ENCODE peak calls at places on chromosome 3, in five cellular contexts. P is Panc1; E is activated CD8-positive, alpha-beta memory T cell treated with anti-CD3 and anti-CD28 coated beads, Interleukin-2, amount 10 ng/mL, durations not matched to agents 7 days and 5 days; K is stimulated activated naive B cell treated with anti-CD40 and anti-IgM and Interleukin-4, amounts not matched to agents 10 μg/mL and 1 μg/mL and 100 μg/mL, for 72 hours; W is stimulated activated naive CD8-positive, alpha-beta T cell treated with anti-CD3 and anti-CD28 coated beads, Interleukin-15, amount 100 ng/mL, for 72 hours. A is an unnamed sample.

GRCh38 chr3:53174346-53175250 is 13.6 kb downstream of the PRKCD start:
- ATAC-seq in P (no peak), E (no peak), K (no peak), W (no peak), A (no peak)

GRCh38 chr3:39189648-39190269 is 2.6 kb downstream of the XIRP1 start:
- ATAC-seq in P (peak), E (peak), K (peak), W (no peak), A (peak)

GRCh38 chr3:119211193-119211592 is 29.5 kb downstream of the B4GALT4 start:
- ATAC-seq in P (no peak), E (no peak), K (no peak), W (no peak), A (no peak)

GRCh38 chr3:122745365-122746021 is 48.1 kb downstream of the HSPBAP1 start:
- ATAC-seq in P (no peak), E (no peak), K (no peak), W (no peak), A (no peak)

GRCh38 chr3:190038050-190038631 is 82.6 kb downstream of the P3H2 start:
- ATAC-seq in P (peak), E (no peak), K (no peak), W (no peak), A (peak)

GRCh38 chr3:197007296-197007940 is 22.2 kb downstream of the MELTF start:
- ATAC-seq in P (no peak), E (no peak), K (no peak), W (no peak), A (no peak)

GRCh38 chr3:196609815-196610515 is 29.5 kb upstream of the NRROS start:
- ATAC-seq in P (peak), E (peak), K (peak), W (peak), A (no peak)

GRCh38 chr3:152385761-152386160 is 117.0 kb downstream of the MBNL1 start:
- ATAC-seq in P (no peak), E (no peak), K (no peak), W (no peak), A (peak)

GRCh38 chr3:60912142-60912541 is 339.1 kb downstream of the FHIT start:
- ATAC-seq in P (no peak), E (no peak), K (no peak), W (no peak), A (no peak)

GRCh38 chr3:111594781-111595180 is 365 bp downstream of the ZBED2 start:
- ATAC-seq in P (no peak), E (no peak), K (peak), W (peak), A (no peak)

GRCh38 chr3:14774431-14774830 is 44.3 kb upstream of the FGD5 start:
- ATAC-seq in P (no peak), E (no peak), K (no peak), W (no peak), A (no peak)

GRCh38 chr3:49158108-49158709 is 7.9 kb downstream of the CCDC71 start:
- ATAC-seq in P (peak), E (peak), K (peak), W (peak), A (peak)

GRCh38 chr3:172877011-172877410 is 126.5 kb downstream of the ECT2 start:
- ATAC-seq in P (no peak), E (no peak), K (no peak), W (no peak), A (no peak)

GRCh38 chr3:52281980-52282801 is 3.7 kb upstream of the WDR82 start:
- ATAC-seq in P (no peak), E (peak), K (no peak), W (no peak), A (no peak)

GRCh38 chr3:59839810-59840515 is 790.1 kb upstream of the CFAP20DC start:
- ATAC-seq in P (no peak), E (no peak), K (peak), W (peak), A (no peak)

GRCh38 chr3:149442845-149443544 is 31.5 kb upstream of the TM4SF4 start:
- ATAC-seq in P (no peak), E (no peak), K (no peak), W (no peak), A (no peak)

GRCh38 chr3:103075282-103075681 is 640.5 kb downstream of the ZPLD1 start:
- ATAC-seq in P (no peak), E (no peak), K (peak), W (no peak), A (no peak)

GRCh38 chr3:32847520-32847919 is 29.7 kb downstream of the TRIM71 start:
- ATAC-seq in P (no peak), E (no peak), K (no peak), W (no peak), A (no peak)

GRCh38 chr3:38717603-38718240 is 68.2 kb upstream of the SCN5A start:
- ATAC-seq in P (no peak), E (no peak), K (no peak), W (peak), A (no peak)

GRCh38 chr3:166324401-166324800 is 487.2 kb upstream of the BCHE start:
- ATAC-seq in P (no peak), E (no peak), K (no peak), W (no peak), A (no peak)

GRCh38 chr3:161208931-161209330 is 12.2 kb upstream of the NMD3 start:
- ATAC-seq in P (peak), E (no peak), K (no peak), W (no peak), A (no peak)

GRCh38 chr3:24060055-24060454 is 115.0 kb downstream of the NR1D2 start:
- ATAC-seq in P (no peak), E (no peak), K (no peak), W (no peak), A (no peak)

GRCh38 chr3:184727357-184728060 is 15.6 kb upstream of the MAGEF1 start:
- ATAC-seq in P (peak), E (peak), K (peak), W (peak), A (peak)

GRCh38 chr3:149417174-149417573 is 39.7 kb upstream of the TM4SF1 start:
- ATAC-seq in P (no peak), E (no peak), K (peak), W (no peak), A (no peak)

GRCh38 chr3:43765417-43766030 is 74.8 kb downstream of the ABHD5 start:
- ATAC-seq in P (no peak), E (no peak), K (no peak), W (no peak), A (peak)

GRCh38 chr3:14803101-14803980 is 15.4 kb upstream of the FGD5 start:
- ATAC-seq in P (peak), E (peak), K (no peak), W (peak), A (peak)

GRCh38 chr3:23425410-23425809 is 222.3 kb downstream of the UBE2E2 start:
- ATAC-seq in P (no peak), E (no peak), K (no peak), W (no peak), A (no peak)

GRCh38 chr3:30628931-30629590 is 22.7 kb downstream of the TGFBR2 start:
- ATAC-seq in P (peak), E (peak), K (peak), W (peak), A (no peak)

GRCh38 chr3:43870110-43870509 is 179.4 kb downstream of the ABHD5 start:
- ATAC-seq in P (no peak), E (no peak), K (no peak), W (no peak), A (no peak)

GRCh38 chr3:129357616-129358015 is 70.8 kb downstream of the EFCAB12 start:
- ATAC-seq in P (no peak), E (no peak), K (no peak), W (peak), A (no peak)

GRCh38 chr3:141680620-141681389 is 57.3 kb upstream of the RNF7 start:
- ATAC-seq in P (no peak), E (no peak), K (no peak), W (no peak), A (no peak)

GRCh38 chr3:170467007-170467406 is 48.3 kb downstream of the CLDN11 start:
- ATAC-seq in P (no peak), E (no peak), K (no peak), W (no peak), A (no peak)